ENCODE peak calls at places on chromosomes 1 and 21, in seven cellular contexts. X is CD8-positive, alpha-beta T cell; C is tibial artery; O is heart right ventricle; T is cardiac muscle cell; N is neuronal stem cell; F is CD8-positive, alpha-beta memory T cell. M is an unnamed sample.

GRCh38 chr1:215543191-215543606 is 23.9 kb upstream of the KCTD3 start:
- DNase-seq in N (no peak), X (no peak), F (no peak), C (no peak), O (no peak), T (peak; percentile 87), M (no peak)

GRCh38 chr1:103180660-103181059 is 72.3 kb upstream of the COL11A1 start:
- DNase-seq in F (no peak), N (no peak), O (no peak), C (no peak), T (peak; percentile 22), X (no peak), M (no peak)

GRCh38 chr1:50108497-50109073 is at the start of gene ELAVL4:
- DNase-seq in T (no peak), C (no peak), O (no peak), X (no peak), N (no peak), F (no peak), M (peak; percentile 63)

GRCh38 chr21:42120056-42120903 is 49.2 kb downstream of the UMODL1 start:
- DNase-seq in C (no peak), F (no peak), O (no peak), N (no peak), X (no peak), T (no peak), M (peak; percentile 20)

GRCh38 chr1:26570287-26570686 is 40.7 kb downstream of the RPS6KA1 start:
- DNase-seq in T (peak; percentile 51), N (no peak), O (no peak), C (no peak), F (no peak), X (no peak), M (no peak)

GRCh38 chr1:236516929-236517704 is 6.7 kb upstream of the LGALS8 start:
- DNase-seq in C (no peak), T (peak; percentile 86), N (no peak), X (peak; percentile 30), F (no peak), O (no peak), M (no peak)

GRCh38 chr1:49597436-49597835 is 426.3 kb downstream of the AGBL4 start:
- DNase-seq in N (no peak), X (no peak), O (no peak), F (no peak), T (no peak), C (no peak), M (no peak)

GRCh38 chr1:171610385-171610784 is 11.7 kb upstream of the MYOCOS start:
- DNase-seq in F (no peak), N (no peak), O (no peak), X (no peak), T (peak; percentile 42), C (no peak), M (no peak)

GRCh38 chr1:156400191-156400920 is 31.3 kb downstream of the RHBG start:
- DNase-seq in O (no peak), F (no peak), T (no peak), C (no peak), X (no peak), N (no peak), M (peak; percentile 52)

GRCh38 chr1:83970802-83971201 is 28.1 kb downstream of the TTLL7 start:
- DNase-seq in F (no peak), N (no peak), O (no peak), X (no peak), T (no peak), C (no peak), M (no peak)

GRCh38 chr1:3065797-3066196 is 3.2 kb upstream of the PRDM16 start:
- DNase-seq in F (no peak), N (no peak), X (no peak), C (no peak), O (no peak), T (no peak), M (peak; percentile 15)
- H3K27me3 ChIP-seq in F (no peaks in the 10 kb centered on the region), N (peaks cover 91% of the 10 kb centered on the region), X (no peaks in the 10 kb centered on the region), C (no peaks in the 10 kb centered on the region), O (peaks cover 63% of the 10 kb centered on the region), T (peaks cover 80% of the 10 kb centered on the region), M (peaks cover 50% of the 10 kb centered on the region)

DNA sequence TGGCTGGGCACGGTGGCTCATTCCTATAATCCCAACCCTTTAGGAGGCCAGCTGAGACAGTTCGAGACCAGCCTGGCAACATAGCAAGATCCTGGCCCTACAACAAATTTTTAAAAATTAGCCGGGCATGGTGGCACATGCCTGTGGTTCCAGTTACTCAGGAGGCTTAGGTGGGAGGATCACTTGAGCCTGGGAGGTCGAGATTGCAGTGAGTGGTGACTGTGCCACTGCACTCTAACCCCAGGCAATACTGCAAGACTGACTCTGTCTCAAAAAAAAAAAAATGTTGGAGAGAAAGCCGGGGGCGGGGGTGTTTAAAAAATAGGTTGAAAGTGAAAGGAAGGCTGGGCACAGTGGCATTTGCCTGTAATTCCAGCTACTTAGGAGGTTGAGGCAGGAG is 16.5 kb downstream of the CLDN19 start:
- DNase-seq in T (peak; percentile 6), X (no peak), N (no peak), F (no peak), O (no peak), C (no peak), M (no peak)
- H3K4me3 ChIP-seq in T (no peak overlapping the region), X (no peak overlapping the region), N (no peak overlapping the region), F (no peak overlapping the region), O (no peak overlapping the region), C (no peak overlapping the region), M (no peak overlapping the region)

DNA sequence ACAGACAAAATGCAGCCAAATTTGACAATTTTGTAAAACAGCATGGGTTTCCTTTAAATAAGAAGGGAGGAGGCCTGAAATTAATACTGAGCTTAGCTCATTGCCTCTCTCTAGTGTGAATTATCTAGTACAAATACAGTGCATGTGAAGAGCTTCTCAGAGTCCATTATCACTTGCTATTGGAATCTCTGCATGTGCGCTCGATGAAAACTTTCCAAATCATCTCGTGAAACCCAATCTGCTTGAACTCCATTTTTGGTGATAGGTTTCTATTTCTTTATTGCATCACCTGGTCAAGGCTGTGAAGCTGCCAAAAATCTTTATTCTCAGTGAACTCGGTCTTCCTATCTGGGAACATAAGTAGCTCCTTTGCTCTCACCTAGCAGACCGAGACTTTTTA is 49.5 kb upstream of the LYPLAL1 start:
- DNase-seq in T (no peak), O (no peak), F (no peak), C (no peak), X (no peak), N (no peak), M (no peak)
- H3K27ac ChIP-seq in T (no peak overlapping the region), O (no peak overlapping the region), F (no peak overlapping the region), C (no peak overlapping the region), X (no peak overlapping the region), N (no peak overlapping the region), M (no peak overlapping the region)

GRCh38 chr1:228977307-228977706 is 242.0 kb downstream of the RHOU start:
- DNase-seq in T (no peak), X (no peak), F (no peak), C (no peak), O (no peak), N (no peak), M (no peak)

GRCh38 chr1:228979325-228979699 is 244.0 kb downstream of the RHOU start:
- DNase-seq in F (no peak), C (no peak), T (no peak), O (no peak), N (no peak), X (no peak), M (no peak)

GRCh38 chr1:228979774-228980173 is 244.5 kb downstream of the RHOU start:
- DNase-seq in C (no peak), N (no peak), O (no peak), F (no peak), T (no peak), X (no peak), M (no peak)

GRCh38 chr1:228977741-228978140 is 242.5 kb downstream of the RHOU start:
- DNase-seq in C (no peak), N (no peak), F (no peak), T (no peak), O (no peak), X (no peak), M (no peak)

GRCh38 chr1:228978486-228979324 is 243.4 kb downstream of the RHOU start:
- DNase-seq in N (no peak), X (no peak), C (peak; percentile 51), F (no peak), O (no peak), T (peak; percentile 54), M (no peak)
- H3K27me3 ChIP-seq in N (peaks cover 3% of the 10 kb centered on the region), X (no peaks in the 10 kb centered on the region), C (no peaks in the 10 kb centered on the region), F (no peaks in the 10 kb centered on the region), O (no peaks in the 10 kb centered on the region), T (no peaks in the 10 kb centered on the region), M (no peaks in the 10 kb centered on the region)

GRCh38 chr1:240093120-240093961 is 1.7 kb downstream of the FMN2 start:
- DNase-seq in N (peak; percentile 33), C (no peak), T (no peak), O (no peak), F (no peak), X (no peak), M (no peak)
- H3K4me3 ChIP-seq in N (peak overlapping the region; percentile 87), C (peak overlapping the region; percentile 41), T (peak overlapping the region; percentile 48), O (peak overlapping the region; percentile 38), F (no peak overlapping the region), X (no peak overlapping the region), M (peak overlapping the region; percentile 82)

DNA sequence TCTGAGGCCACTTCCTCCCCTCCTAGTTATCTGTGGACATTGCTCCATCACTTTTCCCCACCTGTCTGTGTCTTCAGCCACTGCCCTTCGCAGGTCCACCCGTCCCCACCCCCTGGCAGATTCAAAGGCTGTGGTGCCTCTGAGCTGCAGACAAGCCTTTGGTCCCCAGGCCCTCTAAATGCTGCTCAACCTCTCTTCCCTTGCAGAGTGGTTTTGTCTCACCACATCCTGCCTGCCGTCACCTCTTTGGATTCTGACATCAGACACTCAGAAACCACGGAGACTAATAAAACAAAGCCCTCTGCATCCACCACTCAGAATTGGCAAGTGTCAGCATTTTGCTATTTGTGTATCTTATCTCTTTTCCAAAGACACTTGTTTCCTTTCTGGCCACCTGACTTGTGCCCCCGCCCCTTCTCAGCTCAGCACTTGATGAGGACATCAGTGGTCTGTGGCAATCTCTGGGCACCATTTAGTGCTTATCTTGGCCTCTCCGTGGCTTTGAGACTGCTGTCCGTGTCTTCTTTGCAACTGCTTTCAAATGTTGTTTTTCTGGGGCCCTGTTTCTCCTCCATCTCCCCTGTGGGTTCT is 7.7 kb downstream of the CNIH3 start:
- DNase-seq in O (no peak), X (peak; percentile 61), C (no peak), F (peak; percentile 56), T (peak; percentile 89), N (no peak), M (no peak)
- H3K27ac ChIP-seq in O (no peak overlapping the region), X (peak overlapping the region; percentile 52), C (no peak overlapping the region), F (peak overlapping the region; percentile 77), T (no peak overlapping the region), N (no peak overlapping the region), M (no peak overlapping the region)

DNA sequence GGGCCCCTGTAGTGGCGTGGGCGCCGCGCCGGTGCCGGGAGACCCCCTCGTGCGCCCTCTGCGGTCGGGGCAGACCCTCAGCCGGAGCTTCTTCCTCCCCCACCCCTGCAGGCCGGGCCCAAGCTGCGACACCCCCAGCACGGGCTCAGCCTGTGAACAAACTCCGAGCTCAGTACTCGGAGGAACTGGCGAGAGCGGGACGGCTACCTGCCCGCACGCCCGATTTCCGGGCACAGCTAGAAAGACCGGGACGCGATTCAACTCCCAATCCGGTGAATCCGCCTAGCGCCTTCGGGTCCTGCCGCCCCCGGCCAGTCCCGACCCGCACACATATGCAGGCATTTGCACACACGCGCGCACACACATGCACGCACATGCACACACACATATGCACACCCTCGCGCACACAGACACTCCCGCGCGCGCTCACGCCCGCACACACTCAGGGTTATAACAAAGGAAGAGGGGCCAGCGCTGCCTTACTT is 580 bp upstream of the BLACAT1 start:
- DNase-seq in C (no peak), T (no peak), X (no peak), F (no peak), O (no peak), N (no peak), M (no peak)
- H3K27me3 ChIP-seq in C (no peaks in the 10 kb centered on the region), T (peaks cover 62% of the 10 kb centered on the region), X (peaks cover 34% of the 10 kb centered on the region), F (peaks cover 41% of the 10 kb centered on the region), O (peaks cover 98% of the 10 kb centered on the region), N (peaks cover 92% of the 10 kb centered on the region), M (peaks cover 57% of the 10 kb centered on the region)